ENCODE peak calls at places on chromosome 1, in nine cellular contexts. One of them, this sample, is unnamed.

GRCh38 chr1:18992646-18993045 is 36.2 kb upstream of the IFFO2 start:
- DNase-seq in right lobe of liver: no peak
- DNase-seq in IMR-90: no peak
- DNase-seq in adrenal gland: no peak
- DNase-seq in Peyer's patch: no peak
- DNase-seq in cardiac muscle cell: no peak
- DNase-seq in HFF-Myc: no peak
- DNase-seq in cardiac fibroblast: no peak
- DNase-seq in heart right ventricle: no peak
- DNase-seq in this sample: no peak

GRCh38 chr1:114756949-114757454 is 782 bp downstream of the CSDE1 start:
- DNase-seq in right lobe of liver: peak
- DNase-seq in IMR-90: peak
- DNase-seq in adrenal gland: peak
- DNase-seq in Peyer's patch: peak
- DNase-seq in cardiac muscle cell: peak
- DNase-seq in HFF-Myc: no peak
- DNase-seq in cardiac fibroblast: peak
- DNase-seq in heart right ventricle: no peak
- DNase-seq in this sample: peak

GRCh38 chr1:6727535-6727934 is 25.9 kb upstream of the DNAJC11 start:
- DNase-seq in right lobe of liver: no peak
- DNase-seq in IMR-90: peak
- DNase-seq in adrenal gland: peak
- DNase-seq in Peyer's patch: peak
- DNase-seq in cardiac muscle cell: peak
- DNase-seq in HFF-Myc: no peak
- DNase-seq in cardiac fibroblast: peak
- DNase-seq in heart right ventricle: peak
- DNase-seq in this sample: peak

GRCh38 chr1:105138445-105138821 is 1388.7 kb downstream of the AMY1C start:
- DNase-seq in right lobe of liver: no peak
- DNase-seq in IMR-90: no peak
- DNase-seq in adrenal gland: no peak
- DNase-seq in Peyer's patch: no peak
- DNase-seq in cardiac muscle cell: peak
- DNase-seq in HFF-Myc: no peak
- DNase-seq in cardiac fibroblast: no peak
- DNase-seq in heart right ventricle: no peak
- DNase-seq in this sample: no peak

GRCh38 chr1:910881-911721 is 12.6 kb upstream of the SAMD11 start:
- DNase-seq in right lobe of liver: no peak
- DNase-seq in IMR-90: peak
- DNase-seq in adrenal gland: peak
- DNase-seq in Peyer's patch: peak
- DNase-seq in cardiac muscle cell: no peak
- DNase-seq in HFF-Myc: no peak
- DNase-seq in cardiac fibroblast: peak
- DNase-seq in heart right ventricle: no peak
- DNase-seq in this sample: no peak

GRCh38 chr1:54904476-54905048 is 17.6 kb upstream of the DHCR24 start:
- DNase-seq in right lobe of liver: no peak
- DNase-seq in IMR-90: peak
- DNase-seq in adrenal gland: no peak
- DNase-seq in Peyer's patch: no peak
- DNase-seq in cardiac muscle cell: peak
- DNase-seq in HFF-Myc: no peak
- DNase-seq in cardiac fibroblast: peak
- DNase-seq in heart right ventricle: no peak
- DNase-seq in this sample: peak

GRCh38 chr1:55362558-55362957 is 147.4 kb upstream of the USP24 start:
- DNase-seq in right lobe of liver: no peak
- DNase-seq in IMR-90: peak
- DNase-seq in adrenal gland: no peak
- DNase-seq in Peyer's patch: no peak
- DNase-seq in cardiac muscle cell: peak
- DNase-seq in HFF-Myc: no peak
- DNase-seq in cardiac fibroblast: peak
- DNase-seq in heart right ventricle: no peak
- DNase-seq in this sample: peak

GRCh38 chr1:38569932-38570356 is 289.6 kb downstream of the RRAGC start:
- DNase-seq in right lobe of liver: no peak
- DNase-seq in IMR-90: no peak
- DNase-seq in adrenal gland: no peak
- DNase-seq in Peyer's patch: no peak
- DNase-seq in cardiac muscle cell: no peak
- DNase-seq in HFF-Myc: no peak
- DNase-seq in cardiac fibroblast: no peak
- DNase-seq in heart right ventricle: no peak
- DNase-seq in this sample: no peak

GRCh38 chr1:119738100-119738720 is 26.5 kb downstream of the PHGDH start:
- DNase-seq in right lobe of liver: no peak
- DNase-seq in IMR-90: no peak
- DNase-seq in adrenal gland: no peak
- DNase-seq in Peyer's patch: no peak
- DNase-seq in cardiac muscle cell: no peak
- DNase-seq in HFF-Myc: no peak
- DNase-seq in cardiac fibroblast: no peak
- DNase-seq in heart right ventricle: no peak
- DNase-seq in this sample: no peak

GRCh38 chr1:180080439-180080838 is 74.2 kb upstream of the QSOX1 start:
- DNase-seq in right lobe of liver: no peak
- DNase-seq in IMR-90: no peak
- DNase-seq in adrenal gland: no peak
- DNase-seq in Peyer's patch: no peak
- DNase-seq in cardiac muscle cell: no peak
- DNase-seq in HFF-Myc: no peak
- DNase-seq in cardiac fibroblast: no peak
- DNase-seq in heart right ventricle: no peak
- DNase-seq in this sample: no peak

GRCh38 chr1:228767636-228768344 is 32.5 kb downstream of the RHOU start:
- DNase-seq in right lobe of liver: no peak
- DNase-seq in IMR-90: no peak
- DNase-seq in adrenal gland: no peak
- DNase-seq in Peyer's patch: no peak
- DNase-seq in cardiac muscle cell: no peak
- DNase-seq in HFF-Myc: no peak
- DNase-seq in cardiac fibroblast: no peak
- DNase-seq in heart right ventricle: no peak
- DNase-seq in this sample: no peak

GRCh38 chr1:32859915-32860314 is 10.8 kb downstream of the FNDC5 start:
- DNase-seq in right lobe of liver: no peak
- DNase-seq in IMR-90: no peak
- DNase-seq in adrenal gland: no peak
- DNase-seq in Peyer's patch: no peak
- DNase-seq in cardiac muscle cell: no peak
- DNase-seq in HFF-Myc: no peak
- DNase-seq in cardiac fibroblast: no peak
- DNase-seq in heart right ventricle: no peak
- DNase-seq in this sample: no peak

GRCh38 chr1:80495806-80496205 is 1304.9 kb upstream of the ADGRL2 start:
- DNase-seq in right lobe of liver: no peak
- DNase-seq in IMR-90: no peak
- DNase-seq in adrenal gland: no peak
- DNase-seq in Peyer's patch: no peak
- DNase-seq in cardiac muscle cell: no peak
- DNase-seq in HFF-Myc: no peak
- DNase-seq in cardiac fibroblast: no peak
- DNase-seq in heart right ventricle: no peak
- DNase-seq in this sample: no peak

DNA sequence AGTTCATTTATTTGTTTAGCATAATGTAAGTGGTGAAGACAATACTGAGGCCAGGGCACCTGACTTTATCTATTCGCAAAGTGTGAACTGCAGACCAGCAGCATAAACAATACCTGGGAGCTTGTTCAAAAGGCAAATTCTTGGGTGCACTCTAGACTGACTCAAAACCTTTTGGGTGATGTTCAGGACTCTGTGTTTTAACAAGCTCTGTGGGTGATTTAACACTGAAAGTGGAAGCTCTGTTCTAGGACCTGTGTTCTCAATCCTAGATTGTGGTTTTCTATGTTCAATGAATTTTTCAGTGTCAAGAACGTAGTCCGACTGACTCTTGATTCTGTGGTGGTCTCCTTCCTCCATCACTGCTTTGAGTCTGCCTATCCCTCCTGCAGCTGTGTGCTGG is 71.9 kb downstream of the GPR88 start:
- DNase-seq in right lobe of liver: no peak
- DNase-seq in IMR-90: no peak
- DNase-seq in adrenal gland: no peak
- DNase-seq in Peyer's patch: no peak
- DNase-seq in cardiac muscle cell: no peak
- DNase-seq in HFF-Myc: no peak
- DNase-seq in cardiac fibroblast: no peak
- DNase-seq in heart right ventricle: no peak
- DNase-seq in this sample: no peak
- H3K4me3 ChIP-seq in right lobe of liver: no peak
- H3K4me3 ChIP-seq in IMR-90: no peak
- H3K4me3 ChIP-seq in adrenal gland: no peak
- H3K4me3 ChIP-seq in Peyer's patch: no peak
- H3K4me3 ChIP-seq in cardiac muscle cell: no peak
- H3K4me3 ChIP-seq in HFF-Myc: no peak
- H3K4me3 ChIP-seq in cardiac fibroblast: no peak
- H3K4me3 ChIP-seq in heart right ventricle: no peak
- H3K4me3 ChIP-seq in this sample: no peak

GRCh38 chr1:35452086-35452485 is 105.1 kb downstream of the KIAA0319L start:
- DNase-seq in right lobe of liver: peak
- DNase-seq in IMR-90: peak
- DNase-seq in adrenal gland: peak
- DNase-seq in Peyer's patch: peak
- DNase-seq in cardiac muscle cell: peak
- DNase-seq in HFF-Myc: peak
- DNase-seq in cardiac fibroblast: peak
- DNase-seq in heart right ventricle: peak
- DNase-seq in this sample: peak

GRCh38 chr1:35454175-35454574 is 103.0 kb downstream of the KIAA0319L start:
- DNase-seq in right lobe of liver: no peak
- DNase-seq in IMR-90: no peak
- DNase-seq in adrenal gland: no peak
- DNase-seq in Peyer's patch: no peak
- DNase-seq in cardiac muscle cell: no peak
- DNase-seq in HFF-Myc: no peak
- DNase-seq in cardiac fibroblast: no peak
- DNase-seq in heart right ventricle: no peak
- DNase-seq in this sample: peak

GRCh38 chr1:35451125-35451528 is 106.1 kb downstream of the KIAA0319L start:
- DNase-seq in right lobe of liver: peak
- DNase-seq in IMR-90: peak
- DNase-seq in adrenal gland: peak
- DNase-seq in Peyer's patch: peak
- DNase-seq in cardiac muscle cell: peak
- DNase-seq in HFF-Myc: peak
- DNase-seq in cardiac fibroblast: peak
- DNase-seq in heart right ventricle: peak
- DNase-seq in this sample: peak

GRCh38 chr1:35449334-35450008 is 107.7 kb downstream of the KIAA0319L start:
- DNase-seq in right lobe of liver: no peak
- DNase-seq in IMR-90: peak
- DNase-seq in adrenal gland: peak
- DNase-seq in Peyer's patch: no peak
- DNase-seq in cardiac muscle cell: peak
- DNase-seq in HFF-Myc: peak
- DNase-seq in cardiac fibroblast: peak
- DNase-seq in heart right ventricle: no peak
- DNase-seq in this sample: peak

GRCh38 chr1:35454616-35455015 is 102.6 kb downstream of the KIAA0319L start:
- DNase-seq in right lobe of liver: no peak
- DNase-seq in IMR-90: peak
- DNase-seq in adrenal gland: peak
- DNase-seq in Peyer's patch: no peak
- DNase-seq in cardiac muscle cell: peak
- DNase-seq in HFF-Myc: no peak
- DNase-seq in cardiac fibroblast: peak
- DNase-seq in heart right ventricle: no peak
- DNase-seq in this sample: peak
- TF ChIP-seq CTCF in right lobe of liver: no peak
- TF ChIP-seq CTCF in IMR-90: peak
- TF ChIP-seq CTCF in adrenal gland: no peak
- TF ChIP-seq CTCF in Peyer's patch: no peak
- TF ChIP-seq CTCF in cardiac muscle cell: peak
- TF ChIP-seq CTCF in HFF-Myc: no peak
- TF ChIP-seq CTCF in cardiac fibroblast: peak
- TF ChIP-seq CTCF in heart right ventricle: no peak
- TF ChIP-seq CTCF in this sample: peak

DNA sequence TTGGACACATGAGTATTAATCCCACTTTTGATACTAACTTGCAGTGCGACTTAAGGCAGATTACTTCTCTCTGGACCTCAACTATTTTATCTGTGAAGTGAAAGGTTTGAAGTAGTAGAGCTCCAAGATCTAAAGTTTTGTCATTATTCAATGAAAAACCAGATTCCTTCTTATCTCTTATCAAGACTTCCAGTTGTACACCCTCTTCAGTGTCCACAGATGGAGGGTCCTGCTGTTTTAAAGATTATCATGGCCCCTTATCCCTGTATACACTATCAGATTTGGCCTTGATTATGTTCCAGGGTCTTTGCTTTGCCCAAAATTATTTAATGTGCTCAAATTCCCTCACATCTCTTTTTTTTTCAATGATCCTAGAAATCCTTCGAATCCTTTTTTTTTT is 1.1 kb downstream of the C1orf50 start:
- DNase-seq in right lobe of liver: no peak
- DNase-seq in IMR-90: no peak
- DNase-seq in adrenal gland: no peak
- DNase-seq in Peyer's patch: no peak
- DNase-seq in cardiac muscle cell: no peak
- DNase-seq in HFF-Myc: no peak
- DNase-seq in cardiac fibroblast: no peak
- DNase-seq in heart right ventricle: no peak
- DNase-seq in this sample: no peak
- H3K4me3 ChIP-seq in right lobe of liver: no peak
- H3K4me3 ChIP-seq in IMR-90: peak
- H3K4me3 ChIP-seq in adrenal gland: no peak
- H3K4me3 ChIP-seq in Peyer's patch: peak
- H3K4me3 ChIP-seq in cardiac muscle cell: peak
- H3K4me3 ChIP-seq in HFF-Myc: peak
- H3K4me3 ChIP-seq in cardiac fibroblast: peak
- H3K4me3 ChIP-seq in heart right ventricle: peak
- H3K4me3 ChIP-seq in this sample: peak

DNA sequence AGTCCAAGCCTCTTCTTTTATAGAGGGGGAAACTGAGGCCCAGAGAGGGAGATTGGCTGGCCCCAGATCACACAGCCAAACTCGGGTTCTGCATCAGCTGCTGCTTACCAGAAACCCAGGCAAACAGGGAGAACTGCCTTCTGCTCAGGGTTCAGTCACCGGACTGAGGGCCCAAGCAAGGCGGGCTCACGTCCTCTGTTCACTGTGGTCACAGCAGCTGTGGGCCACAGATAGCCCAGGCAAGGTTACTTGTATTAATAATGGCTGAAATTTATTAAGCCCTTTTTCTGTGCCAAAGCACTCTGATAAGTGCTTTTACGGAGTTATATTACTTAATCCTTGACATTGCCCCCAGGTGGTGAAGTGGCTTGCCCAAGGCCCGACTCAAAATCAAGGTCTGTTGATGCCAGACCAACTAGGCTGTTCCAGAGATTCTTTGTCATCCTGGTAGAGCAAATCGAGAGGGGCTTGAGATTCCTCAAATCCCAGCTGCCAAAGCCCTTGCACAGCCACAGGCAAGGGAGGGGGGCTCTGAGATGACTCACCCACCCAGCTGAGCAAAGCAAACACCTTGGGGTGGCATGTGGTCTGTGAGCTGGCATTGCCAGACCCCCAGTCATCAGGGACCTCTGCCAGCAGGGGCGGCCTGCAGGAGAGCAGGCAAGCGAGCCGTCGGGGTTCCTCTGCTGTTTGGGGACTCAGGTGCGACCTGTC is 36.5 kb downstream of the EPHB2 start:
- DNase-seq in right lobe of liver: no peak
- DNase-seq in IMR-90: peak
- DNase-seq in adrenal gland: no peak
- DNase-seq in Peyer's patch: no peak
- DNase-seq in cardiac muscle cell: peak
- DNase-seq in HFF-Myc: no peak
- DNase-seq in cardiac fibroblast: peak
- DNase-seq in heart right ventricle: no peak
- DNase-seq in this sample: peak
- TF ChIP-seq CTCF in right lobe of liver: no peak
- TF ChIP-seq CTCF in IMR-90: peak
- TF ChIP-seq CTCF in adrenal gland: no peak
- TF ChIP-seq CTCF in Peyer's patch: no peak
- TF ChIP-seq CTCF in cardiac muscle cell: no peak
- TF ChIP-seq CTCF in HFF-Myc: no peak
- TF ChIP-seq CTCF in cardiac fibroblast: no peak
- TF ChIP-seq CTCF in heart right ventricle: no peak
- TF ChIP-seq CTCF in this sample: peak

This sample was measured in choroid plexus epithelial cell.